ENCODE peak calls at places on chromosomes 13 and 19, in five cellular contexts. One of them, this sample, is unnamed.

GRCh38 chr13:109575821-109576220 is 210.6 kb downstream of the IRS2 start:
- DNase-seq in upper lobe of right lung: no peak
- DNase-seq in ascending aorta: no peak
- DNase-seq in ovary: no peak
- DNase-seq in astrocyte of the spinal cord: no peak
- DNase-seq in this sample: no peak

GRCh38 chr13:79684426-79684825 is 203.5 kb downstream of the NDFIP2 start:
- DNase-seq in ovary: no peak
- DNase-seq in ascending aorta: no peak
- DNase-seq in astrocyte of the spinal cord: peak
- DNase-seq in upper lobe of right lung: no peak
- DNase-seq in this sample: no peak

GRCh38 chr19:11479470-11480080 is 1.3 kb downstream of the ELAVL3 start:
- DNase-seq in astrocyte of the spinal cord: no peak
- DNase-seq in ovary: peak
- DNase-seq in upper lobe of right lung: no peak
- DNase-seq in ascending aorta: no peak
- DNase-seq in this sample: peak

GRCh38 chr13:48222358-48223015 is 10.5 kb upstream of the ITM2B start:
- DNase-seq in astrocyte of the spinal cord: peak
- DNase-seq in ascending aorta: no peak
- DNase-seq in upper lobe of right lung: peak
- DNase-seq in ovary: peak
- DNase-seq in this sample: no peak

GRCh38 chr13:97068964-97069815 is 74.9 kb upstream of the OXGR1 start:
- DNase-seq in astrocyte of the spinal cord: peak
- DNase-seq in ascending aorta: no peak
- DNase-seq in ovary: no peak
- DNase-seq in upper lobe of right lung: no peak
- DNase-seq in this sample: no peak

GRCh38 chr13:110635405-110636002 is 20.2 kb downstream of the NAXD start:
- DNase-seq in ascending aorta: no peak
- DNase-seq in upper lobe of right lung: no peak
- DNase-seq in ovary: no peak
- DNase-seq in astrocyte of the spinal cord: no peak
- DNase-seq in this sample: no peak

GRCh38 chr13:89695343-89696257 is 1651.9 kb upstream of the MIR17HG start:
- DNase-seq in upper lobe of right lung: no peak
- DNase-seq in ovary: no peak
- DNase-seq in astrocyte of the spinal cord: peak
- DNase-seq in ascending aorta: no peak
- DNase-seq in this sample: peak

GRCh38 chr13:24626449-24626848 is 53.8 kb upstream of the ATP12A start:
- DNase-seq in ovary: no peak
- DNase-seq in astrocyte of the spinal cord: no peak
- DNase-seq in upper lobe of right lung: no peak
- DNase-seq in ascending aorta: no peak
- DNase-seq in this sample: no peak

GRCh38 chr19:41350735-41351338 is 2.9 kb downstream of the TGFB1 start:
- DNase-seq in upper lobe of right lung: no peak
- DNase-seq in ovary: no peak
- DNase-seq in astrocyte of the spinal cord: no peak
- DNase-seq in ascending aorta: no peak
- DNase-seq in this sample: no peak

GRCh38 chr19:15323496-15324235 is 8.7 kb downstream of the BRD4 start:
- DNase-seq in ovary: peak
- DNase-seq in astrocyte of the spinal cord: peak
- DNase-seq in ascending aorta: peak
- DNase-seq in upper lobe of right lung: peak
- DNase-seq in this sample: no peak

GRCh38 chr13:52001120-52001731 is 10.0 kb downstream of the ATP7B start:
- DNase-seq in astrocyte of the spinal cord: peak
- DNase-seq in ovary: no peak
- DNase-seq in ascending aorta: no peak
- DNase-seq in upper lobe of right lung: no peak
- DNase-seq in this sample: no peak

GRCh38 chr13:65336106-65336603 is 1894.0 kb downstream of the PCDH9 start:
- DNase-seq in astrocyte of the spinal cord: no peak
- DNase-seq in ovary: peak
- DNase-seq in ascending aorta: no peak
- DNase-seq in upper lobe of right lung: no peak
- DNase-seq in this sample: no peak

GRCh38 chr13:95217920-95218830 is 83.1 kb downstream of the ABCC4 start:
- DNase-seq in upper lobe of right lung: no peak
- DNase-seq in ovary: no peak
- DNase-seq in ascending aorta: no peak
- DNase-seq in astrocyte of the spinal cord: no peak
- DNase-seq in this sample: no peak

GRCh38 chr13:49781791-49782190 is 10.7 kb downstream of the KPNA3 start:
- DNase-seq in upper lobe of right lung: no peak
- DNase-seq in astrocyte of the spinal cord: no peak
- DNase-seq in ovary: no peak
- DNase-seq in ascending aorta: no peak
- DNase-seq in this sample: no peak

GRCh38 chr13:33940898-33941297 is 122.9 kb downstream of the RFC3 start:
- DNase-seq in astrocyte of the spinal cord: no peak
- DNase-seq in ovary: no peak
- DNase-seq in upper lobe of right lung: no peak
- DNase-seq in ascending aorta: no peak
- DNase-seq in this sample: no peak

GRCh38 chr13:114212096-114212495 is 22.6 kb upstream of the CDC16 start:
- DNase-seq in ovary: no peak
- DNase-seq in astrocyte of the spinal cord: peak
- DNase-seq in upper lobe of right lung: no peak
- DNase-seq in ascending aorta: no peak
- DNase-seq in this sample: no peak

GRCh38 chr19:6047741-6048231 is 62.5 kb downstream of the RFX2 start:
- DNase-seq in upper lobe of right lung: no peak
- DNase-seq in ascending aorta: no peak
- DNase-seq in astrocyte of the spinal cord: peak
- DNase-seq in ovary: no peak
- DNase-seq in this sample: peak

GRCh38 chr19:48798937-48799336 is 11.9 kb downstream of the BCAT2 start:
- DNase-seq in upper lobe of right lung: no peak
- DNase-seq in astrocyte of the spinal cord: peak
- DNase-seq in ovary: no peak
- DNase-seq in ascending aorta: no peak
- DNase-seq in this sample: no peak

GRCh38 chr19:41359741-41360140 is 4.2 kb downstream of the B9D2 start:
- DNase-seq in ovary: no peak
- DNase-seq in ascending aorta: no peak
- DNase-seq in astrocyte of the spinal cord: no peak
- DNase-seq in upper lobe of right lung: no peak
- DNase-seq in this sample: no peak

GRCh38 chr19:33821871-33822270 is 25.2 kb downstream of the KCTD15 start:
- DNase-seq in ascending aorta: no peak
- DNase-seq in astrocyte of the spinal cord: no peak
- DNase-seq in ovary: no peak
- DNase-seq in upper lobe of right lung: no peak
- DNase-seq in this sample: no peak

GRCh38 chr13:78978381-78978998 is 319.5 kb upstream of the OBI1 start:
- DNase-seq in astrocyte of the spinal cord: peak
- DNase-seq in upper lobe of right lung: no peak
- DNase-seq in ascending aorta: no peak
- DNase-seq in ovary: no peak
- DNase-seq in this sample: no peak

GRCh38 chr13:23699271-23699670 is 129.1 kb downstream of the TNFRSF19 start:
- DNase-seq in ovary: no peak
- DNase-seq in ascending aorta: no peak
- DNase-seq in upper lobe of right lung: no peak
- DNase-seq in astrocyte of the spinal cord: no peak
- DNase-seq in this sample: no peak

GRCh38 chr19:49567722-49568454 is 12.5 kb downstream of the NOSIP start:
- DNase-seq in ascending aorta: no peak
- DNase-seq in ovary: no peak
- DNase-seq in upper lobe of right lung: no peak
- DNase-seq in astrocyte of the spinal cord: peak
- DNase-seq in this sample: no peak

GRCh38 chr13:64471916-64472315 is 2758.2 kb downstream of the PCDH9 start:
- DNase-seq in ovary: no peak
- DNase-seq in ascending aorta: no peak
- DNase-seq in upper lobe of right lung: no peak
- DNase-seq in astrocyte of the spinal cord: peak
- DNase-seq in this sample: no peak

GRCh38 chr13:47484564-47484963 is 516.5 kb downstream of the SUCLA2 start:
- DNase-seq in ovary: no peak
- DNase-seq in ascending aorta: no peak
- DNase-seq in upper lobe of right lung: no peak
- DNase-seq in astrocyte of the spinal cord: peak
- DNase-seq in this sample: no peak

DNA sequence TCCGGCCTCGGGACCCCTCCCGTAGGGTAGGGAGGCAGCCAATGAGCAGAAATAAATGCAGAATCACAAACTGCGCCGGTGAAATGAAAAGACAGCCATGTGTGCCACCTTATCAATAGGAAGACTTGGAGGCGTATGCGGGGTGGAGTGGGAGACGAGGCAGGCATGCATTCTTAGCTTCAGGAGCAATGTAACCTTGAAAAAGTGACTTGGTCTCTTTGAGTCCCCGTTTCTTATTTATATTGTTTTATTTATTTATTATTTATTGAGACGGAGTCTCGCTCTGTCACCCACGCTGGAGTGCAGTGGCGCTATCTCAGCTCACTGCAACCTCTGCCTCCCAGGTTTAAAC is 16.0 kb downstream of the SSC5D start:
- DNase-seq in astrocyte of the spinal cord: no peak
- DNase-seq in ascending aorta: no peak
- DNase-seq in ovary: no peak
- DNase-seq in upper lobe of right lung: no peak
- DNase-seq in this sample: no peak
- TF ChIP-seq CTCF in astrocyte of the spinal cord: no peak
- TF ChIP-seq CTCF in ascending aorta: no peak
- TF ChIP-seq CTCF in ovary: no peak
- TF ChIP-seq CTCF in upper lobe of right lung: no peak
- TF ChIP-seq CTCF in this sample: no peak

DNA sequence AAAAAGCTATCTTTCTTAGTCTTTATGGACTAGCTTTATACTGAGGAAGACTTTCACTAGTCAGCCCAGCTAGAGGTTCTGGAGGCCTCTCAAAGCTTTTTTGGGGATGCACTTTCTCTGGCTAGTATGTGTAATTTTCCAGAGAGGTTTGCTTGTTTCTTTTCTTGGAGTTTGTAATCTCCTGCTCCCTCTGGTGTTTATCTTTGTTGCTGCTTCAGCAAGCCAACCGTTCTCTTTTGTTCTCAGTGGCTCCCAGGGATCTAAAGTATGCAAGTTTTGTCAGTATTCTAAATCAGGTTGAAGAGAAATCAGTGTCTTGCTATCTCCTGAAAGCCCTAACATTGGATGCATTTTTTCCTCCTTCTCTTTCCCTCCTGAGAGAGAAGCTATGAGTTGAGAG is 121.1 kb upstream of the MYO16 start:
- DNase-seq in ascending aorta: no peak
- DNase-seq in upper lobe of right lung: no peak
- DNase-seq in ovary: no peak
- DNase-seq in astrocyte of the spinal cord: peak
- DNase-seq in this sample: no peak
- TF ChIP-seq CTCF in ascending aorta: no peak
- TF ChIP-seq CTCF in upper lobe of right lung: peak
- TF ChIP-seq CTCF in ovary: no peak
- TF ChIP-seq CTCF in astrocyte of the spinal cord: peak
- TF ChIP-seq CTCF in this sample: peak

DNA sequence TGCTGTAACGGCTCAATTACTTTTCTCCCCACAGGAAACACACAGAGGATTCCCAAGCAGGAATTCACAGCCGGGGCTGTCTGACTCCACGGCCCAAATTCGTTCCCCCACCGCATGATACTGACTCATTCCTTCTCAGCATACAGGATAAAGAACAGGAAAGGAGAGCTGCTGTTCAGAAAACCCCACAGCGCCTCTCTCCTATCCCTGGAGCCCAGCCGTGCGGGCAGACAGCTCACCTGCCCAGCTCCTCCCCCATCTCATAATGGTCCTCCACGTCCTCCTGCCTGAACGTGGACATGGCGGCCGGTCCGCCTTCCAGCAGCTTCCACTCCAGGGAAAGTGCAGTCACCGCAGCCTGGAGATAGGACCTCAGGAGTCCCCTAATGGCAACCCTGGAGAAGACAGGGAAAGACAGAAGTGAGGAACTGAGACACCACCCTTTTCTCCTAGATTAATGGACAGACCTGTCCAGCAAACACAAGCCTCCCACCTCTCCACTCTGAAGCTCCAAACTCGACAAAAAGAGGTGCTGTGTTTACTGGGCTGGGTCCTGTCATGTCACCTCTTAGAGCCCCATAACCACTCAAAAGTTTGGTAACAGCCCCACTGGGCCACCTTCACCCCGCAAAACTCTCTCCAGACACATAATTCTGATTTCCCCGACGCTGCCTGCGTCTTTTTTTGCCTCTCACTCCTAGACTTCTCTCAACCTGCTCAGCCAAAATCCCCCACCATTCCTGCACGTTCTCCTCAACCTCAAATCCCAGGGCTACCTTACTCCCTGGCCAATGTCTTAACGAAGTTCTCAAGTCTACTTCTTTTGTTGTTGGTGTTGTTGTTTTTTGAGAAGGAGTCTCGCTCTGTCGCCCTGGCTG is 1.2 kb downstream of the DAPK3 start:
- DNase-seq in ovary: peak
- DNase-seq in ascending aorta: peak
- DNase-seq in upper lobe of right lung: no peak
- DNase-seq in astrocyte of the spinal cord: peak
- DNase-seq in this sample: peak
- TF ChIP-seq CTCF in ovary: no peak
- TF ChIP-seq CTCF in ascending aorta: no peak
- TF ChIP-seq CTCF in upper lobe of right lung: no peak
- TF ChIP-seq CTCF in astrocyte of the spinal cord: peak
- TF ChIP-seq CTCF in this sample: peak

GRCh38 chr13:39811696-39812095 is 156.2 kb downstream of the COG6 start:
- DNase-seq in astrocyte of the spinal cord: no peak
- DNase-seq in upper lobe of right lung: no peak
- DNase-seq in ascending aorta: no peak
- DNase-seq in ovary: no peak
- DNase-seq in this sample: no peak
- TF ChIP-seq CTCF in astrocyte of the spinal cord: no peak
- TF ChIP-seq CTCF in upper lobe of right lung: no peak
- TF ChIP-seq CTCF in ascending aorta: no peak
- TF ChIP-seq CTCF in ovary: no peak
- TF ChIP-seq CTCF in this sample: no peak

DNA sequence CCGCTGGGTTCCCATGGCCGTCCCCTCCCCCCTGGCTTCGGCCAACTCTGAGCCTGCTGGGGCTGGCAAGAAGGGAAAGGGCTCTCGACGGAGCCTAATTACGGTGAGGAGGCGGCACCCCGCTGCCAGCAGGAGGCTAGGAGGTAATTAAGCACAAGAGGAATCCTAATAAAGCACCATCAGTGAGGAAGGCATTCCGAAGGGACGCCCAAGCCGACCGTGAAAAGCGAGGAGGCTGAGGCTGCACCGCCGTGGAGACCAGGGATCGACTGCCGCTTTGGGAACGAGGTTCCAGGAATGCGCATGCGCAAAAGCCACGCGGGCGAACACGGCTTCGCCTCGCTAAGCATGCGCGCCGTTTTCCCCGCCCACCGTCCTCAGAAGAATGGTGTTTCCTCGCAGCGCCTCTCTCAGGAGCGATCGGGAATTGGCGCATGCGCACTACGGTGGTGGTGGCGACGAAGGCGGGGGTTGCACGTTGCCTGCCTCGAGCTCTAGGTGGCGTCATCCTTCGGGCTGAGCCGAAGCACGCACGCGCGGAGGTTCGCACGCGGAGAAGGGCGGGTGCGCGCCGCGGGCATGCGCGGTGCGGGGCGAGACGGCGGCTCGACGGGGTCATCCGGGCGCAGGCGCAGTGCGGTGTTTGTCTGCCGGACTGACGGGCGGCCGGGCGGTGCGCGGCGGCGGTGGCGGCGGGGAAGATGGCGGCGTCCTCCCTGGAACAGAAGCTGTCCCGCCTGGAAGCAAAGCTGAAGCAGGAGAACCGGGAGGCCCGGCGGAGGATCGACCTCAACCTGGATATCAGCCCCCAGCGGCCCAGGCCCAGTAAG is at the start of gene MAP2K7:
- DNase-seq in upper lobe of right lung: peak
- DNase-seq in astrocyte of the spinal cord: peak
- DNase-seq in ascending aorta: peak
- DNase-seq in ovary: peak
- DNase-seq in this sample: peak
- TF ChIP-seq CTCF in upper lobe of right lung: peak
- TF ChIP-seq CTCF in astrocyte of the spinal cord: peak
- TF ChIP-seq CTCF in ascending aorta: no peak
- TF ChIP-seq CTCF in ovary: peak
- TF ChIP-seq CTCF in this sample: peak

This sample was measured in progenitor cell of endocrine pancreas.